ENCODE peak calls at places on chromosomes 2 and 18, in ten cellular contexts. T, R, Z, M, N, A, D, W, F and I are unnamed samples.

GRCh38 chr18:55585586-55586521 is 2.1 kb downstream of the TCF4 start:
- DNase-seq in D (no peak), M (peak; percentile 35), N (no peak), T (no peak), W (no peak), A (no peak), R (no peak), Z (no peak), F (no peak), I (no peak)

GRCh38 chr2:99543247-99543646 is 53.4 kb upstream of the REV1 start:
- DNase-seq in A (no peak), Z (no peak), M (peak; percentile 16), T (no peak), R (no peak), W (no peak), D (no peak), N (no peak), F (no peak), I (no peak)

GRCh38 chr2:173101687-173102086 is 26.0 kb downstream of the MAP3K20 start:
- DNase-seq in D (no peak), A (no peak), Z (no peak), M (peak; percentile 76), W (no peak), T (no peak), F (no peak), R (no peak), N (no peak), I (no peak)

GRCh38 chr2:151315381-151315903 is 26.0 kb upstream of the NMI start:
- DNase-seq in Z (no peak), F (no peak), N (no peak), R (peak; percentile 77), M (peak; percentile 22), D (no peak), T (no peak), A (no peak), W (no peak), I (no peak)

GRCh38 chr2:9952856-9953503 is 1.5 kb downstream of the GRHL1 start:
- DNase-seq in N (no peak), A (no peak), D (no peak), M (no peak), F (no peak), Z (no peak), W (no peak), R (no peak), T (no peak), I (no peak)

GRCh38 chr2:241844066-241844728 is 14.5 kb downstream of the PDCD1 start:
- DNase-seq in A (no peak), D (peak; percentile 37), Z (peak; percentile 86), W (peak; percentile 78), T (peak; percentile 73), R (peak; percentile 89), M (peak; percentile 22), N (peak; percentile 81), F (peak; percentile 32), I (peak; percentile 94)

GRCh38 chr2:227363756-227364155 is 15.3 kb downstream of the TM4SF20 start:
- DNase-seq in Z (no peak), W (no peak), N (no peak), D (no peak), R (no peak), M (no peak), T (no peak), A (no peak), F (no peak), I (no peak)

GRCh38 chr2:171248205-171248662 is 87.5 kb upstream of the TLK1 start:
- DNase-seq in M (no peak), A (no peak), F (no peak), N (no peak), T (no peak), D (no peak), Z (no peak), W (no peak), R (no peak), I (no peak)

GRCh38 chr2:160940271-160940670 is 220.0 kb upstream of the TANK start:
- DNase-seq in T (no peak), M (peak; percentile 59), N (no peak), F (no peak), D (no peak), R (no peak), Z (no peak), W (no peak), A (no peak), I (no peak)

DNA sequence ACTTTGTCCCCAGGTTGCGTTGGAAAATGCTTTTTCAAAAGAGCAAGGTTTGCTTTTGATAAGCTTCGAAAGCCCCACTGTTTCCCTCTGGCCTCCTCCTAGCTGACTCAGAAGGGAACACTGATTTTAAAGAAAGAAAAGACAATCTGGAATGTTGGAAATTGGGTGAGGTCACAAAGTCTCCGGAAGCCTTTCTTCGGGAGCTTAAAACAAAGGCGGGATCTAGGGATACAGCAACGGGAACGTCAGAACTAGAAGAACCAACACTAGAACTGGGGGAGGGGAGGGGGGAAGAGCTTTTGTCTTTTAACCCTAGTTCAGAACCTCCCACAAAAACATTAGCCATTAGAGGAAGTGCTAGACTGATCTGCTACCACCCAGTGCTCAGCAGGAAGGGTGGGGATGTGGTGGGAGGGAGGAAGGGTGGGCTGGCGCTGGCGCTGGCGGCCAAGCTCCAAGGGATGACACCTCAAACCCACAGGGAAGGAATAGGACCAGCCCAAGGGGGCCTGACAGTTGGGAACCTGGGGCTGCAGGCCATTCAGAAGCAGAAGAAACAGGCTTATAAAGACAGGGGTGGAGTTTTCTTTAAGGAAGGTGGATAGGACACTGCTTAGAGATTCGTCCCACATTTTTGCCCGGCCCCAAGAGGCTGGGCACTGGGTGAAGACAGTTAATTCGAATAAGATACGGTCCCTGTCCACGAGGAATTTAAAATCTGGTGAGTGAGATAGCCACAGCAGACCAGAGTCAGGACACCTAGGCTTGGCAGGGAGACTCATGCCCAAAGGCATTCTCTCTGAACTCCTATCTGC is 1.7 kb downstream of the TMSB10 start:
- DNase-seq in Z (peak; percentile 88), W (peak; percentile 62), R (peak; percentile 83), M (peak; percentile 75), F (peak; percentile 83), A (peak; percentile 55), D (peak; percentile 77), T (peak; percentile 47), N (peak; percentile 43), I (peak; percentile 95)
- TF ChIP-seq POLR2A in Z (peak; percentile 24), W (peak; percentile 56), R (peak; percentile 28), M (peak; percentile 45), F (peak; percentile 89), A (peak; percentile 59), D (peak; percentile 12), T (no peak), N (no peak), I (no peak)

DNA sequence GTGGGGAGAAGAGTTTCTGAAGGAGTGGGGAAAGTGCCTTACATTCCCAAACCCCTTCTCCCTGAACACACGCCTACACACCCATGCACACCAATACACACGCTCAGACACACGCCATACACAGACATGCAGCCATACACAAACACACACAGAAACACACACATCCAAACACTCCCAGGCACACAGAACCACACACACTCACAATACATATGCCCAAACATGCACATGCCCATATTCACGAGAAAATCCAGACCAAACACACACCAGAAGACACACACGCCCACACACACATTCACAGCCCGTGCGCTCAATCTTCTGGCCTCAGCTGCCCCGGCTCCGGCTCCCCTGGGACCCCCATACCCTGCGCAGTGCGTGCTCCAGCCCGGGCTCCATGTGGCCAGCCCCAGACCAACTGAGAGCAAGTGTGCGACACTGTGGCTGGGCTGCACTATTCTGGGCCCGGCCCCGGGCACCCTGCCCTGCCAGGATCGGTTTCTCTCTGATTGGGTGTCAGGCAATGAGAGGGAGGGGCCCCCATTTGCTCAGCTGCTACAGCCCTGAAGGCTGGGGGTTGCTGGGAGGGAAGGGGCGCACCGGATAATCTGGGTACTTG is at the start of gene PRKAG3:
- DNase-seq in N (no peak), A (no peak), M (no peak), F (no peak), D (no peak), W (no peak), T (no peak), Z (no peak), R (no peak), I (no peak)
- TF ChIP-seq POLR2A in N (no peak), A (no peak), M (no peak), F (no peak), D (no peak), W (no peak), T (no peak), Z (no peak), R (no peak), I (no peak)

GRCh38 chr2:200862532-200863000 is 1.9 kb downstream of the CLK1 start:
- DNase-seq in W (no peak), N (peak; percentile 46), A (no peak), Z (no peak), M (peak; percentile 88), T (peak; percentile 35), R (no peak), D (peak; percentile 74), F (no peak), I (no peak)

GRCh38 chr2:200864206-200864976 is at the start of gene CLK1:
- DNase-seq in Z (peak; percentile 98), T (peak; percentile 99), R (peak; percentile 98), W (peak; percentile 82), D (peak; percentile 95), N (peak; percentile 97), A (peak; percentile 88), M (peak; percentile 93), F (peak; percentile 79), I (peak; percentile 97)

GRCh38 chr2:200865736-200865995 is 1.2 kb upstream of the CLK1 start:
- DNase-seq in M (no peak), D (no peak), W (no peak), T (no peak), Z (no peak), F (no peak), R (no peak), A (no peak), N (peak; percentile 29), I (no peak)

GRCh38 chr2:200861617-200862016 is 2.8 kb downstream of the CLK1 start:
- DNase-seq in Z (no peak), F (no peak), T (no peak), W (no peak), R (no peak), M (no peak), N (no peak), A (no peak), D (no peak), I (no peak)

DNA sequence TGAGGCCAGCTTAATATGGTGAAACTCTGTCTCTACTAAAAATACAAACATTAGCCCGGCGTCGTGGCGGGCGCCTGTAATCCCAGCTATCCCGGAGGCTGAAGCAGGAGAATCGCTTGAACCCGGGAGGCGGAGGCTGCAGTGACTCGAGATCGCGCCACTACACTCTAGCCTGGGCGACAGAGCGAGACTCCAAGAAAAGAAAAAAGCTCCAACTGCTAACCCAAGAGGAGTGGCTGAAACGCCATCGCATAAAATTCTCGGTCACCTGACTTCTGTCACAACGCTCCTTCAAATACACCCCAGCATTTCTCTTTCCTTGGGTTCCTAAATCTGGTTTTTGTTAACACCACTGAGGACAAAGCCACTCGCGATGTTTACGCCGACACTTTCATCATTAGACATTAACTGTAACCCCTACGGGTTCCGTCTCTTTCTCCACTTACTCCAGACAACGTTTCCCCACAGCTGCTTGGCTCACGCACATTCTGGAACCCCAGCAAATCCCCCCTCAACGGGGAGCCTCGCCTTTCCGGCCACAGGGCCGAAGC is 728 bp downstream of the CLK1 start:
- DNase-seq in M (no peak), T (peak; percentile 37), R (no peak), W (no peak), Z (no peak), N (peak; percentile 34), D (peak; percentile 52), F (no peak), A (no peak), I (no peak)
- TF ChIP-seq POLR2A in M (no peak), T (no peak), R (no peak), W (no peak), Z (no peak), N (no peak), D (peak; percentile 8), F (no peak), A (no peak), I (no peak)

GRCh38 chr2:25149646-25150045 is 18.7 kb downstream of the POMC start:
- DNase-seq in A (no peak), R (no peak), F (no peak), T (no peak), Z (no peak), M (no peak), W (no peak), D (no peak), N (no peak), I (no peak)
- TF ChIP-seq POLR2A in A (no peak), R (no peak), F (no peak), T (no peak), Z (no peak), M (no peak), W (no peak), D (no peak), N (no peak), I (no peak)